ENCODE peak calls at places on chromosomes 5 and 9, in five cellular contexts. V is foreskin fibroblast, H is tibial artery, U is gastrocnemius medialis, T is IMR-90. D is an unnamed sample.

GRCh38 chr9:6195714-6196360 is 19.8 kb upstream of the IL33 start:
- DNase-seq in T (no peak), U (no peak), H (no peak), V (no peak), D (no peak)

GRCh38 chr9:134604834-134605233 is 36.8 kb upstream of the COL5A1 start:
- DNase-seq in H (no peak), T (no peak), V (no peak), U (no peak), D (no peak)

GRCh38 chr9:133734600-133735414 is 3.3 kb downstream of the SARDH start:
- DNase-seq in T (no peak), U (no peak), V (no peak), H (no peak), D (no peak)

GRCh38 chr9:111036946-111037743 is 1.1 kb downstream of the LPAR1 start:
- DNase-seq in H (peak), U (no peak), V (peak), T (peak), D (no peak)

GRCh38 chr9:127444921-127445850 is 6.0 kb downstream of the RPL12 start:
- DNase-seq in T (peak), V (peak), H (no peak), U (no peak), D (no peak)

GRCh38 chr5:151219789-151220188 is 4.1 kb downstream of the CCDC69 start:
- DNase-seq in T (no peak), H (no peak), U (no peak), V (peak), D (no peak)

GRCh38 chr5:43649256-43649655 is 46.3 kb downstream of the NNT start:
- DNase-seq in V (peak), U (no peak), T (peak), H (no peak), D (no peak)

GRCh38 chr9:3177921-3178320 is 334.0 kb upstream of the PUM3 start:
- DNase-seq in U (no peak), H (no peak), T (no peak), V (peak), D (no peak)

GRCh38 chr9:120650352-120650751 is 63.9 kb downstream of the MEGF9 start:
- DNase-seq in H (no peak), V (no peak), U (no peak), T (no peak), D (no peak)

GRCh38 chr5:147547730-147548129 is 37.9 kb upstream of the DPYSL3 start:
- DNase-seq in T (peak), V (peak), H (no peak), U (no peak), D (no peak)

GRCh38 chr9:7097785-7098420 is 340.1 kb downstream of the KDM4C start:
- DNase-seq in V (peak), U (peak), H (no peak), T (peak), D (no peak)

GRCh38 chr5:154317916-154318315 is 127.4 kb downstream of the GALNT10 start:
- DNase-seq in V (no peak), U (no peak), T (no peak), H (no peak), D (no peak)

GRCh38 chr9:79583957-79584654 is 12.3 kb downstream of the TLE4 start:
- DNase-seq in T (no peak), U (peak), V (no peak), H (peak), D (no peak)

GRCh38 chr9:75907863-75908262 is 17.4 kb downstream of the PCSK5 start:
- DNase-seq in V (no peak), U (no peak), H (no peak), T (no peak), D (no peak)

GRCh38 chr9:17349816-17350215 is 215.0 kb downstream of the CNTLN start:
- DNase-seq in H (no peak), T (peak), U (no peak), V (peak), D (no peak)

GRCh38 chr9:105157178-105157583 is 87.3 kb upstream of the SLC44A1 start:
- DNase-seq in T (peak), H (peak), V (peak), U (peak), D (peak)

GRCh38 chr9:21252727-21253547 is 13.1 kb upstream of the IFNA14 start:
- DNase-seq in U (peak), T (peak), H (peak), V (peak), D (peak)

GRCh38 chr5:22852807-22853670 is at the start of gene CDH12:
- DNase-seq in H (no peak), T (no peak), V (no peak), U (no peak), D (peak)

GRCh38 chr5:16539169-16539666 is 73.6 kb upstream of the ZNF622 start:
- DNase-seq in T (peak), V (peak), H (peak), U (peak), D (peak)

GRCh38 chr9:15317836-15318235 is 10.8 kb upstream of the TTC39B start:
- DNase-seq in U (no peak), H (no peak), V (peak), T (peak), D (no peak)

GRCh38 chr9:92724528-92725265 is 39.9 kb downstream of the BICD2 start:
- DNase-seq in U (no peak), V (no peak), T (no peak), H (no peak), D (no peak)

GRCh38 chr5:169905017-169905416 is 75.3 kb downstream of the INSYN2B start:
- DNase-seq in U (no peak), V (no peak), T (no peak), H (no peak), D (no peak)

GRCh38 chr5:141824717-141825116 is 53.5 kb downstream of the PCDH1 start:
- DNase-seq in H (no peak), V (no peak), T (no peak), U (no peak), D (no peak)

GRCh38 chr5:141825241-141825671 is 53.0 kb downstream of the PCDH1 start:
- DNase-seq in V (no peak), T (no peak), U (no peak), H (no peak), D (no peak)

GRCh38 chr5:141826674-141827073 is 51.5 kb downstream of the PCDH1 start:
- DNase-seq in U (no peak), T (no peak), H (no peak), V (no peak), D (no peak)

GRCh38 chr5:141828162-141828561 is 50.0 kb downstream of the PCDH1 start:
- DNase-seq in T (no peak), V (no peak), H (no peak), U (no peak), D (no peak)

GRCh38 chr5:141825836-141826560 is 52.2 kb downstream of the PCDH1 start:
- DNase-seq in U (no peak), H (no peak), T (no peak), V (peak), D (no peak)
- TF ChIP-seq CTCF in U (no peak), H (no peak), T (peak), V (no peak), D (peak)

GRCh38 chr5:45774528-45774927 is 78.3 kb upstream of the HCN1 start:
- DNase-seq in V (no peak), T (no peak), H (no peak), U (no peak), D (no peak)
- TF ChIP-seq CTCF in V (no peak), T (no peak), H (no peak), U (no peak), D (no peak)

DNA sequence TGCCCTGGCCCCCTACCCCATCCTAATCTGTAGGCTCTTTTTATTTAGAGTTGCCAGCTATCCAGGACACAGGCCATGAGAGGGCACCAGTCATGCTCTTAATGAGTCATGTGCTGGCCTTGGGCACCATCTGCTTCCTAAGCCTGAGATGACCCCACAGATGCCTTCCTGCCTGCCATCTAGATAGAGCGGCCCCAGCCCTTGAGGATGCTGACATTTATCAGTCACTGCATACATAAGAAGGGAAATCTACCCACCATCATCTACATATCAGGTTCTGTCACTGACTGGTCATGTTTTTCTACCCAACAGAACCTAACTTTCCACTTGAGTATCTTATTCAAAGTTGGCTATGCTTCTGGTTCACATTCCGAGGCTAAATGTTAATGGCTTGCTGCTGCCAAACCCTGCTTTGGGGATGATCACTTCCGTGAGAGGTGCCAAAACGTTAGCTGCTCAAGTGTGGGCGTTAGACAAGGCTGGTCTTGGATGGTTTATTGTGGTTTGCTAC is 49.9 kb upstream of the TTC23L start:
- DNase-seq in T (peak), H (peak), U (no peak), V (peak), D (no peak)
- TF ChIP-seq CTCF in T (no peak), H (no peak), U (no peak), V (no peak), D (no peak)

GRCh38 chr9:13557724-13558123 is 278.2 kb upstream of the MPDZ start:
- DNase-seq in T (no peak), V (no peak), U (no peak), H (no peak), D (no peak)
- TF ChIP-seq CTCF in T (no peak), V (no peak), U (no peak), H (no peak), D (no peak)

DNA sequence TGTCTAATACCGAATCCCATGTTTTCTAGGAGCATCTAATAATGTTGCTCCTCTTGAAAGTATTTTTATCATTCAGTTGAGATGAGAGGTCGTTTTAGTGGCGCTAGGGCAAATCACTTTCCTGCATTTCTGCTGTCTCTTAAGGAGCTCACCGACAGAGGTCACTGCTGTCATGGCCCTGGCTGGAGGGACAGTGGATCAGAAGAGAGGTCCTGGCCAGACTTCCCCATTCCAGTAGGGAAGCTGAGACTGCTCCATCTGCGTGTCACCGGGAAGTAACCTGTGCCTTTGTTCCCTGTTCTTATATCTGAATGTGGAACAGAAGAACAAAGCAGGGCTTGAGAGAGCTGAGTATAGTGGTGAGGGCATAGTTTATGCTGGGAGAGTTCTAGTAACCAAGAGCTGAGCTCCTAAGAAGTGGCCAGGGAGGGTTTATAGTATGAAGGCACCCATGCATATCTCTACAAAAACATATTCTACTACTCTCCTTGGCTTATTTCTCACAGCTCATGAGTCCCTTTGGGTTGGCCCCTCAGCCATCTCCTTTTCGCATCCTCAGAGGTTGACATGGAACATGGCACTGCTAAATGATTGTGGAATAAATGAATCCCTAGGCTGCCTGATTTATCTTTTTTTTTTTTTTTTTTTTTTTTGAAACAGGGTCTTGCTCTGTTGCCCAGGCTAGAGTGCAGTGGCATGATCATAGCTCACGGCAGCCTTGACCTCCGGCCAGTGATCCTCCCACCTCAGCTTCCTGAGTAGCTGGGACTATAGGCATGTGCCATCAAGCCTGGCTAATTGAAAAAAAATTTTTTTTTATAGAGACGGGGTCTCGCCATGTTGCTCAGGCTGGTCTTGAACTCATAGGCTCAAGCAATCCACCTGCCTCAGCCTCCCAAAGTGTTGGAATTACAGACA is 27.2 kb downstream of the ATP6V0E1 start:
- DNase-seq in T (peak), H (peak), U (peak), V (no peak), D (peak)
- TF ChIP-seq CTCF in T (peak), H (peak), U (peak), V (peak), D (no peak)

GRCh38 chr9:33737811-33738606 is 57.4 kb upstream of the PRSS3 start:
- DNase-seq in U (no peak), V (peak), T (peak), H (no peak), D (peak)
- TF ChIP-seq CTCF in U (peak), V (peak), T (peak), H (no peak), D (peak)

DNA sequence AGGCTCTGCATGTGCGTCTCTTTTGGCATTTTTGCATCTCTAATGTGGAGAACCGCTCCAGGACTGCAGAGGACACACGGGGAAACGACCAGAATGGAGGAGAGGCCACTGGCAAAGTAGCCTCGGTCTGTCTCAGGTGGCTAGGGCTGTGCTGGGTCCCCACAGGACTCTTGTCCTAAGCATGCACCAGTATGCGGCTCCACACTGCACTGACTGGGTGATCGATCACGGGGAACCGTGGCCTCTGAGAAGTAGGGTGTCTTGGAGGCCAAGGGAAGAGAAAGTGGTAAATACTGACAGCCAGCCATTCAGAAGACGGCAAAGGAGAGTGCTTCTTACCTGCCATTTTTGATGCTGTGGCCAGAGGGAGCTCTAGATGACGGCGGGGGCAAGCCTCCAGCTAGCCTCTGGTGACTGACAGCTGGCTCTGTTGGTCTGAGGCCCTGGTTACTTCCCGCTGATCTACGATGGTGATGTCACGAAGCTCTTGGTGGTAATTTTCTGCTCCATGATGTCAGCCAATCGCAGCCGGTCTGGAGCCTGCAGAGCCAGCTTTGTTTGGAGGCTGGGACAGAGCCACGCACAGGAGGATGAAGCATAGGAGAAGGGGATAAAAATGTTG is 40.4 kb upstream of the GADD45G start:
- DNase-seq in V (no peak), H (no peak), T (no peak), U (no peak), D (peak)
- TF ChIP-seq CTCF in V (no peak), H (no peak), T (no peak), U (no peak), D (no peak)

GRCh38 chr9:36731068-36731467 is 158.4 kb downstream of the MELK start:
- DNase-seq in T (no peak), U (no peak), H (no peak), V (no peak), D (no peak)

GRCh38 chr9:36730414-36730813 is 157.7 kb downstream of the MELK start:
- DNase-seq in H (no peak), T (no peak), U (no peak), V (no peak), D (no peak)

GRCh38 chr9:36731576-36731975 is 158.9 kb downstream of the MELK start:
- DNase-seq in U (no peak), H (no peak), T (peak), V (no peak), D (no peak)

GRCh38 chr9:36729902-36730301 is 157.2 kb downstream of the MELK start:
- DNase-seq in H (no peak), V (no peak), T (peak), U (no peak), D (no peak)

GRCh38 chr9:36728651-36729520 is 156.2 kb downstream of the MELK start:
- DNase-seq in T (peak), U (no peak), V (peak), H (no peak), D (peak)
- TF ChIP-seq CTCF in T (peak), U (no peak), V (peak), H (peak), D (peak)

DNA sequence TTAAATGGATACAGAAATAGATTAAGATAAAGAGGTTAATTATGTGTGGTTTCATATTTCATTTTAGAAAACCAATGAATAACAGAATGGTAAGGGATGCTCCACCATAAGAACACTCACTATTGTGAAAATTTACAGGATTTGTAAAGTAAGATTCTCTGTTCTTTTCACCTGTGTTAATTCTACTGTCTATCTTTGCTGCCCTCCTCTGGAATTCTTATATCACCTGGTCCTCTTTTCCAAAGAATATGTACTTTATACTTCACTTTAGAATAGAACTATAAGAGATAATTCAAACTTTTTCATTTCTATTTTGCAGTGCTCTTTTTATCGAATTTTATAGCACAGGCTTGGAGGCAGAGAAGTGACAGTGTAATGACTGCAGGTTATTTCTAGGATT is 213.4 kb downstream of the LURAP1L start:
- DNase-seq in U (no peak), V (no peak), T (no peak), H (no peak), D (no peak)
- TF ChIP-seq CTCF in U (no peak), V (no peak), T (no peak), H (no peak), D (no peak)

GRCh38 chr5:61321650-61322049 is 10.4 kb upstream of the ZSWIM6 start:
- DNase-seq in U (no peak), T (no peak), H (no peak), V (no peak), D (no peak)

GRCh38 chr5:61319388-61320146 is 12.5 kb upstream of the ZSWIM6 start:
- DNase-seq in V (no peak), H (no peak), T (no peak), U (no peak), D (no peak)

GRCh38 chr5:61322738-61323429 is 9.2 kb upstream of the ZSWIM6 start:
- DNase-seq in U (peak), H (peak), T (peak), V (peak), D (no peak)

GRCh38 chr5:61318374-61318773 is 13.7 kb upstream of the ZSWIM6 start:
- DNase-seq in U (no peak), H (no peak), T (no peak), V (no peak), D (no peak)

DNA sequence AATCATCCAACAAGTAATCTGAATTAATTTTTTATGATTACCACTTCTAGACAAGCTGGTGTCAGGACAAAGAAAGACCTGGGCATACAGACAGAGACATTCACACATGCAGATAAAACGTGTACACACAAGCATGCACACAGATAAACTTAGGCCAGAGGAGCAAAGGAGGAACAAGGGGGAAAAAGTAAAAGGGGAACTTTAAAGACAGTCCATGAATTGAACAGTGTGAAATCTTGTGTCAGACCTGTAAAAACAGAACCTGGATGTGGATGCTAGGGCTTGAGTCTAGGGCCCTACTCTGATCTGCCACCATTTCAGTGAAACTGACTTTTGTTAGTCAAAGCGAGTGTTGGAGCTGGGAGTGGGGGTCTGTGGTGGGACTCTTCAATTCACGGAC is 11.2 kb upstream of the ZSWIM6 start:
- DNase-seq in U (no peak), H (no peak), T (no peak), V (no peak), D (no peak)
- TF ChIP-seq CTCF in U (no peak), H (no peak), T (no peak), V (no peak), D (no peak)